ENCODE peak calls at places on chromosomes 7 and 10, in five cellular contexts. N is suprapubic skin, T is upper lobe of left lung, W is GM12878, M is K562. I is an unnamed sample.

GRCh38 chr7:100852048-100852872 is at the start of gene SLC12A9:
- DNase-seq in N (peak), T (peak), W (peak), M (peak), I (peak)

GRCh38 chr7:36349626-36350025 is 40.0 kb upstream of the ANLN start:
- DNase-seq in N (no peak), T (no peak), W (no peak), M (no peak), I (no peak)

GRCh38 chr10:118583611-118584010 is 11.8 kb downstream of the PRLHR start:
- DNase-seq in N (no peak), T (no peak), W (no peak), M (no peak), I (no peak)

GRCh38 chr7:105649727-105650381 is 68.6 kb upstream of the EFCAB10 start:
- DNase-seq in N (no peak), T (no peak), W (no peak), M (no peak), I (no peak)

GRCh38 chr7:91266067-91266930 is 2.1 kb downstream of the FZD1 start:
- DNase-seq in N (peak), T (peak), W (no peak), M (no peak), I (peak)

GRCh38 chr7:37310322-37311080 is 138.2 kb downstream of the ELMO1 start:
- DNase-seq in N (no peak), T (no peak), W (no peak), M (no peak), I (no peak)

GRCh38 chr10:78464118-78464855 is 430.6 kb downstream of the RPS24 start:
- DNase-seq in N (no peak), T (no peak), W (no peak), M (no peak), I (no peak)

GRCh38 chr10:126075009-126075408 is 178.6 kb downstream of the FANK1 start:
- DNase-seq in N (no peak), T (no peak), W (no peak), M (no peak), I (no peak)

GRCh38 chr7:151060416-151061234 is 1.2 kb downstream of the SLC4A2 start:
- DNase-seq in N (no peak), T (peak), W (no peak), M (peak), I (peak)

GRCh38 chr10:91575044-91575610 is 57.7 kb downstream of the PPP1R3C start:
- DNase-seq in N (no peak), T (no peak), W (no peak), M (no peak), I (no peak)

GRCh38 chr10:57716884-57717283 is 550.8 kb downstream of the IPMK start:
- DNase-seq in N (no peak), T (no peak), W (no peak), M (no peak), I (no peak)

GRCh38 chr7:114819629-114820362 is 102.1 kb upstream of the MDFIC start:
- DNase-seq in N (peak), T (no peak), W (no peak), M (no peak), I (no peak)

GRCh38 chr7:74604326-74605020 is 53.0 kb upstream of the GTF2I start:
- DNase-seq in N (peak), T (no peak), W (no peak), M (no peak), I (peak)

GRCh38 chr10:127024655-127025054 is 119.4 kb downstream of the DOCK1 start:
- DNase-seq in N (no peak), T (no peak), W (no peak), M (no peak), I (no peak)

GRCh38 chr10:124058346-124059003 is 34.9 kb downstream of the CHST15 start:
- DNase-seq in N (no peak), T (no peak), W (no peak), M (no peak), I (no peak)

GRCh38 chr10:70648427-70648826 is 23.9 kb upstream of the ADAMTS14 start:
- DNase-seq in N (no peak), T (no peak), W (no peak), M (no peak), I (no peak)

GRCh38 chr7:137983308-137984008 is 18.4 kb downstream of the CREB3L2 start:
- DNase-seq in N (no peak), T (no peak), W (no peak), M (no peak), I (no peak)

GRCh38 chr10:116947838-116948529 is 57.0 kb downstream of the SHTN1 start:
- DNase-seq in N (no peak), T (no peak), W (no peak), M (no peak), I (no peak)

GRCh38 chr10:88386878-88387773 is 196.0 kb downstream of the RNLS start:
- DNase-seq in N (no peak), T (no peak), W (peak), M (no peak), I (peak)

GRCh38 chr10:17742918-17743317 is 9.1 kb upstream of the TMEM236 start:
- DNase-seq in N (peak), T (no peak), W (no peak), M (peak), I (peak)

GRCh38 chr7:26642416-26642815 is 222.0 kb downstream of the SKAP2 start:
- DNase-seq in N (no peak), T (no peak), W (no peak), M (no peak), I (no peak)
- TF ChIP-seq EP300 in N (no peak), T (no peak), W (no peak), M (no peak), I (no peak)

GRCh38 chr10:122163182-122164027 is 107.7 kb upstream of the BTBD16 start:
- DNase-seq in N (no peak), T (peak), W (no peak), M (no peak), I (no peak)
- H3K4me3 ChIP-seq in N (peak), T (peak), W (no peak), M (no peak), I (peak)

GRCh38 chr10:32893431-32893830 is 64.6 kb downstream of the ITGB1 start:
- DNase-seq in N (no peak), T (no peak), W (no peak), M (no peak), I (no peak)
- TF ChIP-seq POLR2AphosphoS5 in N (no peak), T (no peak), W (no peak), M (no peak), I (no peak)

DNA sequence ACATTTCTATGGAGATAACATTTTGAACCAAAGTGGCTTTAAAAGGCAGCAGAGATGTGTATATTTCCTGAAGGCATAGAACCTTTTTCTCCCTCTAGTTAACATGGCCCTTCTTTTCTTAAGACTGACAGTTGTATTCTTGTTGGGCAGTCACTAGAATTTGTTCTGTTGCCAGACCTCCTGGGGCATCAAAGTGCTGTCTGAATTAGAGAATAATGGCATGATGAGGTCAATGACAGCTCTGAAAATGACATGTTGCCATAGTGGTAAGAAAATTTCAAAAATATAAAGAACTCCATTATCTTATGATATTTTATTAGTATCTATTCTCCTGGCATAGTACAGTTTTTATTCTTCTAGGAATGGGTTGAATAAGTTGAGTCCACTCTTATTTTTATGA is 446.7 kb downstream of the NRG3 start:
- DNase-seq in N (no peak), T (no peak), W (no peak), M (no peak), I (no peak)
- TF ChIP-seq EP300 in N (no peak), T (no peak), W (no peak), M (no peak), I (no peak)

GRCh38 chr7:22355620-22356009 is 1.3 kb downstream of the RAPGEF5 start:
- DNase-seq in N (no peak), T (no peak), W (no peak), M (no peak), I (no peak)

GRCh38 chr7:22356855-22357310 is at the start of gene RAPGEF5:
- DNase-seq in N (no peak), T (peak), W (no peak), M (no peak), I (peak)

GRCh38 chr7:22359156-22359697 is 2.3 kb upstream of the RAPGEF5 start:
- DNase-seq in N (no peak), T (no peak), W (no peak), M (no peak), I (no peak)

GRCh38 chr7:22356010-22356854 is 722 bp downstream of the RAPGEF5 start:
- DNase-seq in N (no peak), T (peak), W (no peak), M (no peak), I (peak)

DNA sequence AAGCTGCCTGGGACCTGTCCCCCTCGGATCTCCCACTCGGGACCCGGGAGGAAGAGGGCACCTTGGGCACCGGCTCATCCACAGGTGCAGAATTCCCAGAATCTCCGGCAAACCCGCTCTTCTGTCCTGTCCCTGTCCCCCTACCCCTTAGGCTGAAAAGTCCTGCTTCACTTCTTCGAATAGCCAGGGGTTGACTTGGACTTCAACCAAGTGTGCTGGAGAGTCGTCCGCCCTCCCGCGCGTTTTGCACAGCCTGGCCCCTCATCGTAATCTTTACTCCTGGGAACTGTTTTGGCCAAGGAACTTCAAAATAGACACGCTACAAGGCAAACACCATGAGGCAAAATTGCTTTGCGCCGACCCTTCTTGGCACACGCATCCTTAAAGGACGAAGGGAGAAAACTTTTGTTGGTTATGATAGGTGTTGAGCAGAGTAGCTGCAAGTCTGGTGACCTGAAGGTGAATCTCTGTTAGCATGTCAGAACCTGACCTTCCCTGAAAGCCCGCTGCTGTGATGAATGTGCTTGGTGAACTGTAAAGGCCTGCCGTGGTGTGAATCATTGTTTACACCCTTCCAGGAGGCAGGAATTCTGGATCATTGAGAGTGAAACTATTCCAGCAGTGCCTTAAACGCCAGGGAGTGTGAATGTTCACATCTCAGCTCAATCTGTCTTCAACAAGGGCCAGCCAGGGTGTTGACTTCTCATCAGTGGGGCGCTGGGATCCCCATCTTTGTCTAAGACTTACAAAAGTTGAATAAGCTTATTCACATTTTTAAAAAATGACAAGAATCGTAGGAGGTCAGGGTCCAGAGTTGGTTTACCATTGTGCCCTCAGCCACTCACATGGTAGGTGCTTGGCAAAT is 589 bp upstream of the RAPGEF5 start:
- DNase-seq in N (no peak), T (no peak), W (no peak), M (no peak), I (peak)
- H3K4me3 ChIP-seq in N (peak), T (peak), W (peak), M (no peak), I (no peak)

GRCh38 chr7:50622821-50623220 is 57.6 kb upstream of the DDC start:
- DNase-seq in N (no peak), T (no peak), W (no peak), M (no peak), I (no peak)
- TF ChIP-seq POLR2AphosphoS5 in N (no peak), T (no peak), W (no peak), M (no peak), I (no peak)

I was measured in transverse colon.